ENCODE peak calls at places on chromosomes 13 and 19, in six cellular contexts. One of them, this sample, is unnamed.
A peak's percentile ranks its signal among the peaks of the same experiment; 100 is the strongest.

GRCh38 chr19:10074153-10074552 is 12.0 kb upstream of the SHFL start:
- DNase-seq in A549: peak; percentile 62
- DNase-seq in left ventricle myocardium inferior: no peak
- DNase-seq in heart left ventricle: no peak
- DNase-seq in thoracic aorta: no peak
- DNase-seq in psoas muscle: no peak
- DNase-seq in this sample: no peak

GRCh38 chr13:50365300-50365682 is 350.0 kb downstream of the KCNRG start:
- DNase-seq in A549: no peak
- DNase-seq in left ventricle myocardium inferior: no peak
- DNase-seq in heart left ventricle: no peak
- DNase-seq in thoracic aorta: no peak
- DNase-seq in psoas muscle: no peak
- DNase-seq in this sample: no peak

GRCh38 chr13:40175639-40176038 is 490.8 kb downstream of the FOXO1 start:
- DNase-seq in A549: no peak
- DNase-seq in left ventricle myocardium inferior: no peak
- DNase-seq in heart left ventricle: no peak
- DNase-seq in thoracic aorta: no peak
- DNase-seq in psoas muscle: no peak
- DNase-seq in this sample: no peak

GRCh38 chr13:56752630-56753029 is 388.1 kb upstream of the PRR20A start:
- DNase-seq in A549: no peak
- DNase-seq in left ventricle myocardium inferior: no peak
- DNase-seq in heart left ventricle: no peak
- DNase-seq in thoracic aorta: no peak
- DNase-seq in psoas muscle: no peak
- DNase-seq in this sample: no peak

GRCh38 chr19:51123381-51124186 is 1.1 kb upstream of the SIGLEC9 start:
- DNase-seq in A549: no peak
- DNase-seq in left ventricle myocardium inferior: peak; percentile 47
- DNase-seq in heart left ventricle: no peak
- DNase-seq in thoracic aorta: no peak
- DNase-seq in psoas muscle: no peak
- DNase-seq in this sample: no peak

GRCh38 chr19:4456566-4456842 is 1.1 kb downstream of the UBXN6 start:
- DNase-seq in A549: no peak
- DNase-seq in left ventricle myocardium inferior: no peak
- DNase-seq in heart left ventricle: peak; percentile 42
- DNase-seq in thoracic aorta: no peak
- DNase-seq in psoas muscle: peak; percentile 55
- DNase-seq in this sample: no peak

GRCh38 chr19:45782820-45783785 is 813 bp upstream of the DMPK start:
- DNase-seq in A549: peak; percentile 58
- DNase-seq in left ventricle myocardium inferior: peak; percentile 85
- DNase-seq in heart left ventricle: peak; percentile 85
- DNase-seq in thoracic aorta: no peak
- DNase-seq in psoas muscle: peak; percentile 94
- DNase-seq in this sample: no peak

GRCh38 chr19:55486971-55487883 is 1.0 kb upstream of the SSC5D start:
- DNase-seq in A549: peak; percentile 77
- DNase-seq in left ventricle myocardium inferior: peak; percentile 66
- DNase-seq in heart left ventricle: peak; percentile 87
- DNase-seq in thoracic aorta: no peak
- DNase-seq in psoas muscle: peak; percentile 85
- DNase-seq in this sample: peak; percentile 92

GRCh38 chr13:109145631-109146030 is 516.2 kb downstream of the MYO16 start:
- DNase-seq in A549: peak; percentile 78
- DNase-seq in left ventricle myocardium inferior: no peak
- DNase-seq in heart left ventricle: peak; percentile 39
- DNase-seq in thoracic aorta: no peak
- DNase-seq in psoas muscle: no peak
- DNase-seq in this sample: peak; percentile 44

GRCh38 chr19:35347171-35347929 is at the start of gene FFAR1:
- DNase-seq in A549: no peak
- DNase-seq in left ventricle myocardium inferior: no peak
- DNase-seq in heart left ventricle: no peak
- DNase-seq in thoracic aorta: no peak
- DNase-seq in psoas muscle: no peak
- DNase-seq in this sample: no peak

GRCh38 chr19:52099497-52100138 is 4.1 kb upstream of the ZNF841 start:
- DNase-seq in A549: no peak
- DNase-seq in left ventricle myocardium inferior: no peak
- DNase-seq in heart left ventricle: no peak
- DNase-seq in thoracic aorta: no peak
- DNase-seq in psoas muscle: no peak
- DNase-seq in this sample: no peak

GRCh38 chr13:33479066-33479465 is 193.5 kb upstream of the STARD13 start:
- DNase-seq in A549: no peak
- DNase-seq in left ventricle myocardium inferior: no peak
- DNase-seq in heart left ventricle: no peak
- DNase-seq in thoracic aorta: no peak
- DNase-seq in psoas muscle: no peak
- DNase-seq in this sample: no peak

GRCh38 chr13:32228330-32229041 is 86.7 kb downstream of the ZAR1L start:
- DNase-seq in A549: peak; percentile 1
- DNase-seq in left ventricle myocardium inferior: no peak
- DNase-seq in heart left ventricle: no peak
- DNase-seq in thoracic aorta: no peak
- DNase-seq in psoas muscle: no peak
- DNase-seq in this sample: peak; percentile 46

GRCh38 chr13:101149735-101150380 is 266.4 kb downstream of the NALCN start:
- DNase-seq in A549: peak; percentile 13
- DNase-seq in left ventricle myocardium inferior: no peak
- DNase-seq in heart left ventricle: no peak
- DNase-seq in thoracic aorta: no peak
- DNase-seq in psoas muscle: no peak
- DNase-seq in this sample: peak; percentile 34

GRCh38 chr19:13865578-13866462 is 11.1 kb upstream of the NANOS3 start:
- DNase-seq in A549: no peak
- DNase-seq in left ventricle myocardium inferior: no peak
- DNase-seq in heart left ventricle: no peak
- DNase-seq in thoracic aorta: no peak
- DNase-seq in psoas muscle: peak; percentile 57
- DNase-seq in this sample: no peak

GRCh38 chr13:40206241-40207109 is 460.0 kb downstream of the FOXO1 start:
- DNase-seq in A549: no peak
- DNase-seq in left ventricle myocardium inferior: no peak
- DNase-seq in heart left ventricle: no peak
- DNase-seq in thoracic aorta: no peak
- DNase-seq in psoas muscle: no peak
- DNase-seq in this sample: no peak

GRCh38 chr19:48591021-48591420 is 15.5 kb upstream of the SPACA4 start:
- DNase-seq in A549: peak; percentile 68
- DNase-seq in left ventricle myocardium inferior: no peak
- DNase-seq in heart left ventricle: no peak
- DNase-seq in thoracic aorta: no peak
- DNase-seq in psoas muscle: no peak
- DNase-seq in this sample: no peak

GRCh38 chr19:12660980-12661379 is 5.6 kb downstream of the MAN2B1 start:
- DNase-seq in A549: no peak
- DNase-seq in left ventricle myocardium inferior: no peak
- DNase-seq in heart left ventricle: no peak
- DNase-seq in thoracic aorta: no peak
- DNase-seq in psoas muscle: no peak
- DNase-seq in this sample: no peak

GRCh38 chr13:23674795-23675640 is 104.8 kb downstream of the TNFRSF19 start:
- DNase-seq in A549: peak; percentile 60
- DNase-seq in left ventricle myocardium inferior: no peak
- DNase-seq in heart left ventricle: no peak
- DNase-seq in thoracic aorta: no peak
- DNase-seq in psoas muscle: no peak
- DNase-seq in this sample: peak; percentile 92

GRCh38 chr19:56137405-56137804 is 3.7 kb upstream of the ZNF444 start:
- DNase-seq in A549: peak; percentile 41
- DNase-seq in left ventricle myocardium inferior: no peak
- DNase-seq in heart left ventricle: no peak
- DNase-seq in thoracic aorta: no peak
- DNase-seq in psoas muscle: no peak
- DNase-seq in this sample: no peak

GRCh38 chr13:73772449-73773186 is 361.6 kb downstream of the KLF12 start:
- DNase-seq in A549: no peak
- DNase-seq in left ventricle myocardium inferior: no peak
- DNase-seq in heart left ventricle: no peak
- DNase-seq in thoracic aorta: no peak
- DNase-seq in psoas muscle: no peak
- DNase-seq in this sample: no peak

GRCh38 chr13:73767191-73767741 is 366.9 kb downstream of the KLF12 start:
- DNase-seq in A549: no peak
- DNase-seq in left ventricle myocardium inferior: no peak
- DNase-seq in heart left ventricle: no peak
- DNase-seq in thoracic aorta: no peak
- DNase-seq in psoas muscle: no peak
- DNase-seq in this sample: no peak

GRCh38 chr13:73765651-73766384 is 368.4 kb downstream of the KLF12 start:
- DNase-seq in A549: no peak
- DNase-seq in left ventricle myocardium inferior: peak; percentile 84
- DNase-seq in heart left ventricle: peak; percentile 87
- DNase-seq in thoracic aorta: peak; percentile 33
- DNase-seq in psoas muscle: peak; percentile 83
- DNase-seq in this sample: no peak

DNA sequence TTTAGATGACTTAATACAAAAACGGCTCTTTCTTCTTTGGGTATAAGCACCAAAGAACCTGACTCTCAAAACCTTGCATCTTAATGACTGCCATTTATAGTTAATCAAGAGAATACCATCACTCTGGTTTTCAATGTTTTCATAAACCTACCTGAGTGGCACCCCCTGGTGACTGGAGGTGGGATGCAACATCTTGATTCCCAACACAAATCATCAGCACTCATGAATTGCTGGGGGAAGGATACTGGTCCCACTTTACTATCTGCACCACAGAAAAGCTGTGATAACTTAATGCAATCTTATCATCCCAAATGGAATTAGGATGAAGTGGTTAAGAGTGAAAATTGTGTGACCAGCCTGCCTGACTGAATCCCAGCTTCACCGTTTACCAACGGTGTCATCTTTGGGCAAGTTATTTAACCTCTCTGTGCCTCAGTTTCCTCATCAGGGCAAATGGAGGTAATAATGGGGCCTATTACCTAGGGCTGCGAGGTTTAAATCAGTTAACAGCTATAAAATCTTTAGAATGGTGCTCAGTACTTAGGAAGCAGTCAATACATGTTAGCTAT is 366.4 kb downstream of the KLF12 start:
- DNase-seq in A549: peak; percentile 1
- DNase-seq in left ventricle myocardium inferior: no peak
- DNase-seq in heart left ventricle: no peak
- DNase-seq in thoracic aorta: no peak
- DNase-seq in psoas muscle: no peak
- DNase-seq in this sample: no peak
- TF ChIP-seq CTCF in A549: no peak
- TF ChIP-seq CTCF in left ventricle myocardium inferior: peak; percentile 41
- TF ChIP-seq CTCF in heart left ventricle: peak; percentile 37
- TF ChIP-seq CTCF in thoracic aorta: peak; percentile 16
- TF ChIP-seq CTCF in psoas muscle: peak; percentile 47
- TF ChIP-seq CTCF in this sample: peak; percentile 58

DNA sequence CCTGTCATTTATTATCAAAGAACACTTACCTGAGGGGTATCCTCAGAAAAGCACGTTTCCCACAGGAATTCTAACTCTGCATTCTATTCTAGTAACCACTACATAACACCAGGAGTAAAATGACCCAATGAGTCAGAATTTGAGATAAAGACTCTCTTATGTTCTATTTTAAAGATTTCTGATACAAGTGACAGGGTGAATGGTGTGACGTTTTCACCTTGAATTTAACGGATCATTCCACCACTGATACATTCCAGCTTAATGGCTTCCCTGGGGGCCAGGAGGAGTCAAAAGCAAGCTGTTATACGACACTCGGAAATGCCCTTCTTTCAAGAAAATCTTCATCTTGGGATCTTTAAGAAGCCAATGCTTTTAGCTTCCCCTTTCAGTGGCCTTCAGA is 55.2 kb downstream of the SLC7A1 start:
- DNase-seq in A549: no peak
- DNase-seq in left ventricle myocardium inferior: no peak
- DNase-seq in heart left ventricle: no peak
- DNase-seq in thoracic aorta: no peak
- DNase-seq in psoas muscle: no peak
- DNase-seq in this sample: no peak
- H3K27ac ChIP-seq in A549: no peak overlapping the region
- H3K27ac ChIP-seq in left ventricle myocardium inferior: no peak overlapping the region
- H3K27ac ChIP-seq in heart left ventricle: no peak overlapping the region
- H3K27ac ChIP-seq in thoracic aorta: no peak overlapping the region
- H3K27ac ChIP-seq in psoas muscle: no peak overlapping the region
- H3K27ac ChIP-seq in this sample: no peak overlapping the region

DNA sequence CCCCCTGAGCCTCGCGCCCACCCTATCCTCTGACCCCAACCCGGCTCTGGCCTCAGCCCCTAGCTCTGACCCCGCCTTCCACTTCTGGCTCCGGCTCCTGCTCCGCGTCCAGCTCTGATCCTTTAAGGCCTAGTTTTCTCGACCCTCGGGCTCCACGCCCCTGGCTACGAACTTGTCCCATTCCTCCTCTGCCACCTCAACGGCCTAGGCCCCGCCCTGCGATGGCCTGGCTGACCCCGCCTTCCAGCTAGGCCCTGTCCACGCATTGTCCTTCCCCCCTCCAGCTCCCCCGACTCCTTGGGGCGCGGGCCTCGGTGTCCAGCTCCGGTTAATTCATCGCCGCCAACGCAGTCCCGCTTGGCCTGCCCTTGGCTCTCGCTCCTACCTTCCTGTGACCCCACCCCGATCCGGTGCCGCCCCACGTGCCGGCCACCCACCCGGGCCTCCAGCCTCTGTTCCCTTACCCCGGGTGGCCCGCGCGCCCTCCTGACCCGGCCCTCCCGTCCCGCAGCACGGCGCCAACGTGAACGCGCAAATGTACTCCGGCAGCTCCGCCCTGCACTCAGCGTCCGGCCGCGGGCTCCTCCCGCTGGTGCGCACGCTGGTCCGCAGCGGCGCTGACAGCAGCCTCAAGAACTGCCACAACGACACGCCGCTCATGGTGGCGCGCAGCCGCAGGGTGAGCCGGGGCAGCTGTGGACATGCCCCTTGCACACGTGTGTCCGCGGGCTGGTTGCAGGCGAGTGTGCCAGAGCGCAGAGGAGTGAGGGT is 9.4 kb downstream of the BCL3 start:
- DNase-seq in A549: no peak
- DNase-seq in left ventricle myocardium inferior: peak; percentile 88
- DNase-seq in heart left ventricle: peak; percentile 87
- DNase-seq in thoracic aorta: no peak
- DNase-seq in psoas muscle: peak; percentile 87
- DNase-seq in this sample: no peak
- TF ChIP-seq CTCF in A549: no peak
- TF ChIP-seq CTCF in left ventricle myocardium inferior: peak; percentile 30
- TF ChIP-seq CTCF in heart left ventricle: peak; percentile 56
- TF ChIP-seq CTCF in thoracic aorta: peak; percentile 18
- TF ChIP-seq CTCF in psoas muscle: no peak
- TF ChIP-seq CTCF in this sample: no peak

DNA sequence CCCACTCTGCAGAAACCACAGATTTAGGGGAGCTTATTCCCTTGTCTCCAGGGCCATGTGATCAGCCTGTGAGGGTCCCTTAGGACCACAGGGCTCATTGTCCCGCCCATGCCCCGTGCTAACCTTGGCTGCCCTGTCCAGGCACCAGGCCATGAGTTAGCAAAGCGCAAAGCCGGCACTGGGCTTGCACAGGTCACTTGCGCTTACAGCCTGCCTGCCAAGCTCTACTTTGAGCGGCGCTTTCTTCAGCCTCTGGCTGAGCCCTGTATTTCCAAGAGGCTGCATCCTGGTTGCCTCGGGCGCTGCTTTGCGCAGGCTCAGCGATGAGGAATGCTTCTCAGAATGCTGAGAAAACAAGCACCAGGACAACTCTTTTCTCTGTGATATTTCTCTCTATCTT is 188.0 kb downstream of the TDRD3 start:
- DNase-seq in A549: no peak
- DNase-seq in left ventricle myocardium inferior: no peak
- DNase-seq in heart left ventricle: no peak
- DNase-seq in thoracic aorta: no peak
- DNase-seq in psoas muscle: no peak
- DNase-seq in this sample: no peak
- H3K27ac ChIP-seq in A549: no peak overlapping the region
- H3K27ac ChIP-seq in left ventricle myocardium inferior: no peak overlapping the region
- H3K27ac ChIP-seq in heart left ventricle: no peak overlapping the region
- H3K27ac ChIP-seq in thoracic aorta: no peak overlapping the region
- H3K27ac ChIP-seq in psoas muscle: no peak overlapping the region
- H3K27ac ChIP-seq in this sample: no peak overlapping the region